ENCODE peak calls at places on chromosome X, in seven cellular contexts. One of them, this sample, is unnamed.

GRCh38 chrX:80430826-80431501 is 10.7 kb downstream of the TENT5D start:
- DNase-seq in psoas muscle: no peak
- DNase-seq in IMR-90: no peak
- DNase-seq in esophagus squamous epithelium: no peak
- DNase-seq in tibial artery: no peak
- DNase-seq in fibroblast of lung: no peak
- DNase-seq in right atrium auricular region: no peak
- DNase-seq in this sample: no peak

GRCh38 chrX:126552313-126553022 is at the start of gene DCAF12L1:
- DNase-seq in esophagus squamous epithelium: no peak
- DNase-seq in fibroblast of lung: no peak
- DNase-seq in psoas muscle: no peak
- DNase-seq in IMR-90: no peak
- DNase-seq in tibial artery: no peak
- DNase-seq in right atrium auricular region: no peak
- DNase-seq in this sample: no peak

GRCh38 chrX:24561121-24561520 is 86.0 kb downstream of the PCYT1B start:
- DNase-seq in right atrium auricular region: no peak
- DNase-seq in tibial artery: no peak
- DNase-seq in esophagus squamous epithelium: no peak
- DNase-seq in IMR-90: peak; percentile 11
- DNase-seq in psoas muscle: no peak
- DNase-seq in fibroblast of lung: no peak
- DNase-seq in this sample: no peak

GRCh38 chrX:19097553-19097952 is 24.7 kb downstream of the ADGRG2 start:
- DNase-seq in esophagus squamous epithelium: no peak
- DNase-seq in fibroblast of lung: no peak
- DNase-seq in IMR-90: no peak
- DNase-seq in right atrium auricular region: no peak
- DNase-seq in psoas muscle: no peak
- DNase-seq in tibial artery: no peak
- DNase-seq in this sample: no peak

GRCh38 chrX:140123446-140123845 is 158.1 kb upstream of the CXorf66 start:
- DNase-seq in tibial artery: no peak
- DNase-seq in psoas muscle: no peak
- DNase-seq in esophagus squamous epithelium: no peak
- DNase-seq in fibroblast of lung: no peak
- DNase-seq in right atrium auricular region: no peak
- DNase-seq in IMR-90: no peak
- DNase-seq in this sample: no peak

GRCh38 chrX:154002215-154002719 is 17.4 kb downstream of the IRAK1 start:
- DNase-seq in IMR-90: peak; percentile 61
- DNase-seq in psoas muscle: peak; percentile 50
- DNase-seq in right atrium auricular region: no peak
- DNase-seq in tibial artery: no peak
- DNase-seq in esophagus squamous epithelium: no peak
- DNase-seq in fibroblast of lung: peak; percentile 48
- DNase-seq in this sample: peak; percentile 75

GRCh38 chrX:72120798-72121197 is 10.9 kb downstream of the RTL5 start:
- DNase-seq in right atrium auricular region: no peak
- DNase-seq in psoas muscle: no peak
- DNase-seq in tibial artery: no peak
- DNase-seq in IMR-90: no peak
- DNase-seq in esophagus squamous epithelium: no peak
- DNase-seq in fibroblast of lung: no peak
- DNase-seq in this sample: no peak

GRCh38 chrX:30995060-30995700 is 76.7 kb downstream of the FTHL17 start:
- DNase-seq in IMR-90: no peak
- DNase-seq in tibial artery: no peak
- DNase-seq in psoas muscle: no peak
- DNase-seq in esophagus squamous epithelium: no peak
- DNase-seq in fibroblast of lung: no peak
- DNase-seq in right atrium auricular region: no peak
- DNase-seq in this sample: no peak

GRCh38 chrX:107154787-107155620 is 36.4 kb upstream of the RBM41 start:
- DNase-seq in fibroblast of lung: peak; percentile 5
- DNase-seq in tibial artery: no peak
- DNase-seq in esophagus squamous epithelium: no peak
- DNase-seq in IMR-90: peak; percentile 9
- DNase-seq in psoas muscle: no peak
- DNase-seq in right atrium auricular region: no peak
- DNase-seq in this sample: no peak

GRCh38 chrX:153875391-153876111 is 10.4 kb downstream of the L1CAM start:
- DNase-seq in IMR-90: no peak
- DNase-seq in fibroblast of lung: peak; percentile 11
- DNase-seq in tibial artery: peak; percentile 65
- DNase-seq in psoas muscle: peak; percentile 38
- DNase-seq in esophagus squamous epithelium: no peak
- DNase-seq in right atrium auricular region: no peak
- DNase-seq in this sample: peak; percentile 78

GRCh38 chrX:145792281-145792680 is 25.3 kb upstream of the SLITRK2 start:
- DNase-seq in tibial artery: no peak
- DNase-seq in right atrium auricular region: no peak
- DNase-seq in esophagus squamous epithelium: no peak
- DNase-seq in fibroblast of lung: no peak
- DNase-seq in IMR-90: no peak
- DNase-seq in psoas muscle: no peak
- DNase-seq in this sample: no peak

GRCh38 chrX:47706575-47706974 is 47.6 kb upstream of the UXT start:
- DNase-seq in right atrium auricular region: no peak
- DNase-seq in tibial artery: no peak
- DNase-seq in fibroblast of lung: peak; percentile 13
- DNase-seq in psoas muscle: no peak
- DNase-seq in esophagus squamous epithelium: no peak
- DNase-seq in IMR-90: peak; percentile 10
- DNase-seq in this sample: no peak

GRCh38 chrX:47704736-47705135 is 45.8 kb upstream of the UXT start:
- DNase-seq in psoas muscle: no peak
- DNase-seq in esophagus squamous epithelium: no peak
- DNase-seq in tibial artery: no peak
- DNase-seq in IMR-90: no peak
- DNase-seq in fibroblast of lung: no peak
- DNase-seq in right atrium auricular region: no peak
- DNase-seq in this sample: no peak

DNA sequence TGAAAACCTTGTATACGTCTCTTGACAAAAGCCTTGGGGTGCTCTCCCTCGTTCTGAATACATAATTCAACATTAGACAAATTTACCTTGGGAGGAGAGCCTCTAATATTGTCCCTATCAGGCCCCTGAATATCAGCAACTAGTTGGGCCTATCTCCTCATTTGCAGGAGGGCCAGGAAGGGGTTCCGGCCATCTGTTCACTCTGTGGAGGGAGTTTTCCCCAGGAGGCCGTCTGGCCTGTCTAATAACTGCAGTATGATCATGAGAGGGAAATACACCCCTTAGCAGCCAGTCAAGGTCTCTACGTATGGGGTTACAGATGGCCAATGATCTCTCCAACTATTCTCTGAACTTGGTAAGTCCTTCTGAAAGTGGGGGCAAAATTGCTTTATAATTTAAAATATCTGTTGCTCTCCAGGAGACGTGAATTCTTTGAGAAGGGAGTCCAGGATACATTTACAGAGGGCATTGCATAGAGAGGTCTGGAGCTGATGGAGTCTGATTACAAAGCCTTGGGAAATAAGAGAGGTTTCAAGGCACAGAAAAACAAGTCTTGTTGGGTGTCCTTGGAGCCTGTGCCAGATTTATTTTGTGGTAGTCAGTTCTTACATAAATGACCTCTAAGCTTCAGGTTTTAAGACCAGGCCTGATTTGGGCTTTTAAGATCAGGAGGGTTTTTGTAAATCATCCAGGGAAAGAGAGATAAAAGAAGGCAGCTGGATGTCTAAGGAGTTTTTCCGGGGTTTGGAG is 48.2 kb upstream of the UXT start:
- DNase-seq in tibial artery: no peak
- DNase-seq in esophagus squamous epithelium: no peak
- DNase-seq in fibroblast of lung: peak; percentile 4
- DNase-seq in IMR-90: no peak
- DNase-seq in right atrium auricular region: no peak
- DNase-seq in psoas muscle: no peak
- DNase-seq in this sample: no peak
- TF ChIP-seq CTCF in tibial artery: no peak
- TF ChIP-seq CTCF in esophagus squamous epithelium: no peak
- TF ChIP-seq CTCF in fibroblast of lung: no peak
- TF ChIP-seq CTCF in IMR-90: no peak
- TF ChIP-seq CTCF in right atrium auricular region: no peak
- TF ChIP-seq CTCF in psoas muscle: no peak
- TF ChIP-seq CTCF in this sample: no peak

DNA sequence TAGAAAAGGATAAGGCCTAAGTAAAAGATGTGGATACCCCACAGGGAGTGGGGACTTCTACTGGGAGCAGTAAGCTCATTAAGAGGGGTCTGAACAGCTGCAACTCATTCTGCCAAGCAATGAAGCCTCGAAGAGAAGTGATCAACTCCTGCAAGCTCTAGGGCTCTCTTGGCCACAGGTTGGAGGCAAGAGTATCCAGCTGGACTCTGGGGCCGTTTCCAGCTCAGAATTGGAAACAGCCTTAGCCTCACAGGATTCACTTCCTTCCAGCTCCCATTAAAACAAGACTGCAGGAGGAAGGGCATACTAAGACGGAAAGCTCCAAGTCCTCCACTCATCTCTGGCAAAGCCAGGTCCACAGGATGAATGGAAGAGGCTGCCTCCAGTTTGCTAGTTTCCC is 126.3 kb downstream of the ATG4A start:
- DNase-seq in psoas muscle: peak; percentile 30
- DNase-seq in right atrium auricular region: no peak
- DNase-seq in fibroblast of lung: no peak
- DNase-seq in tibial artery: no peak
- DNase-seq in esophagus squamous epithelium: no peak
- DNase-seq in IMR-90: no peak
- DNase-seq in this sample: no peak
- H3K27ac ChIP-seq in psoas muscle: no peak overlapping the region
- H3K27ac ChIP-seq in right atrium auricular region: no peak overlapping the region
- H3K27ac ChIP-seq in fibroblast of lung: no peak overlapping the region
- H3K27ac ChIP-seq in tibial artery: peak overlapping the region; percentile 43
- H3K27ac ChIP-seq in esophagus squamous epithelium: no peak overlapping the region
- H3K27ac ChIP-seq in IMR-90: no peak overlapping the region
- H3K27ac ChIP-seq in this sample: no peak overlapping the region

GRCh38 chrX:77389891-77390290 is 57.3 kb upstream of the FGF16 start:
- DNase-seq in right atrium auricular region: no peak
- DNase-seq in tibial artery: no peak
- DNase-seq in IMR-90: no peak
- DNase-seq in esophagus squamous epithelium: no peak
- DNase-seq in fibroblast of lung: no peak
- DNase-seq in psoas muscle: no peak
- DNase-seq in this sample: no peak
- TF ChIP-seq CTCF in right atrium auricular region: no peak
- TF ChIP-seq CTCF in tibial artery: no peak
- TF ChIP-seq CTCF in IMR-90: no peak
- TF ChIP-seq CTCF in esophagus squamous epithelium: no peak
- TF ChIP-seq CTCF in fibroblast of lung: no peak
- TF ChIP-seq CTCF in psoas muscle: no peak
- TF ChIP-seq CTCF in this sample: no peak

DNA sequence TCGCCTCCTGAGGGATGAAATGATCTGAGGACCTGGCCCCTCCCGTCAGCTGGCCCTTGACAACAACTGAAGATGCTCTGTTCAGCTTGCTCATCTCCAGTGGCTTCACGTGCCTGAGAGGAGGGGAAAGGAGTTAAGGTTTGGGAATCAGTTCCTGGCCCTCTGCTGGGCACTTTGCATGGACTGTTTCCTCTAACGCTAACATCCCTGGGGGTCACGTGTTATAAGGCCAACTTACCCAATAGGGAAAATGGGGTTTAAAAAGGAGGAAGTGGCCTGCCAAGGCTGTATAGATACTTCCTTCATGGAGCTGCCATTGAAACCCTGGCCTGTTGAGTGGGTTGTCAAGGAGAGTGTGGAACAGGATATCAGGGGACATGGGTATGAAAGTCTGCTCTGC is 65.6 kb downstream of the OR13H1 start:
- DNase-seq in psoas muscle: no peak
- DNase-seq in IMR-90: no peak
- DNase-seq in esophagus squamous epithelium: no peak
- DNase-seq in fibroblast of lung: no peak
- DNase-seq in tibial artery: no peak
- DNase-seq in right atrium auricular region: no peak
- DNase-seq in this sample: no peak
- H3K27ac ChIP-seq in psoas muscle: no peak overlapping the region
- H3K27ac ChIP-seq in IMR-90: no peak overlapping the region
- H3K27ac ChIP-seq in esophagus squamous epithelium: no peak overlapping the region
- H3K27ac ChIP-seq in fibroblast of lung: no peak overlapping the region
- H3K27ac ChIP-seq in tibial artery: no peak overlapping the region
- H3K27ac ChIP-seq in right atrium auricular region: no peak overlapping the region
- H3K27ac ChIP-seq in this sample: no peak overlapping the region

GRCh38 chrX:17839269-17839668 is 21.8 kb downstream of the RAI2 start:
- DNase-seq in esophagus squamous epithelium: no peak
- DNase-seq in right atrium auricular region: no peak
- DNase-seq in tibial artery: no peak
- DNase-seq in fibroblast of lung: no peak
- DNase-seq in psoas muscle: no peak
- DNase-seq in IMR-90: no peak
- DNase-seq in this sample: no peak
- TF ChIP-seq CTCF in esophagus squamous epithelium: no peak
- TF ChIP-seq CTCF in right atrium auricular region: no peak
- TF ChIP-seq CTCF in tibial artery: no peak
- TF ChIP-seq CTCF in fibroblast of lung: peak; percentile 6
- TF ChIP-seq CTCF in psoas muscle: no peak
- TF ChIP-seq CTCF in IMR-90: no peak
- TF ChIP-seq CTCF in this sample: no peak

DNA sequence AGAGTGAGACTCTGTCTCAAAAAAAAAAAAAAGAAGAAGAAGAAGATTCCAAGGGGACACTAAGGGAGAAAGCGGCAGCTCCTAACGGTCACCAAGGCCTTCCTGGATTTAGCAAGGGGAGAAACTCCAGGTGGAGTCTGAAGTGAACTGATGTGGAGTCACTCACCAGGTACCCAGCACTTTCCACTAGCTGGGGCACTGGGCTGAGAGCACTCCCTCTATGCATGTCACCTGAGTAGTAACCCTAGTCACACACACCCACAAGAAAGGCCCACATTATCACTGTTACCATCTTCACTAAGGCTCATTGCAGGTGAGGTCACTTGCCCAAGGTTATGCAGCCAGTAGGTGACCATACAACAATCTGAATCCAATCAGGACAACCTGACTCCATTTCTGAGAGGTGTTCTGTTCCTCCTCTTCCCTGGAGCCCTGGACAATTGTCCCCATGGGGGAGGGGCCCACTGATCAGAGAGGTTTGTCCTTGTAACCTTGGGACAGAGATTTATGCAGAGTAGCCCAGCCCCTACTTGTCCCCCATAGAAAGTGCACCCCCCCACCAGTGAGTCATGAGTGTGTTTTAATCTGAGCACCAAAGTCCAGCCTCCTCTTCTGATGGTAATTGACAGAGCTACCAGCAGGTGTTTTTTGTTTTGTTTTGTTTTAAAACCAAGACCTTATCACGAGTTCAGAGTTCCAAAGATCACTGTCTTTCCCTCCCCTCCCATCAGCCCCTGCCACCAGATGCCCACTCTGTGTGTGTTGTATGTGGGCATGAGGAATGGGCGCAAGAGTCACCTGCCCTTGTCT is 5.9 kb upstream of the SASH3 start:
- DNase-seq in psoas muscle: no peak
- DNase-seq in tibial artery: no peak
- DNase-seq in esophagus squamous epithelium: no peak
- DNase-seq in right atrium auricular region: no peak
- DNase-seq in IMR-90: no peak
- DNase-seq in fibroblast of lung: no peak
- DNase-seq in this sample: no peak
- H3K27ac ChIP-seq in psoas muscle: no peak overlapping the region
- H3K27ac ChIP-seq in tibial artery: no peak overlapping the region
- H3K27ac ChIP-seq in esophagus squamous epithelium: peak overlapping the region; percentile 58
- H3K27ac ChIP-seq in right atrium auricular region: no peak overlapping the region
- H3K27ac ChIP-seq in IMR-90: no peak overlapping the region
- H3K27ac ChIP-seq in fibroblast of lung: no peak overlapping the region
- H3K27ac ChIP-seq in this sample: no peak overlapping the region